ENCODE peak calls at places on chromosomes 16 and 17, in five cellular contexts. W, R, T, J and N are unnamed samples.

GRCh38 chr17:68294617-68295016 is 3.3 kb downstream of the ARSG start:
- DNase-seq in W (no peak), R (no peak), T (no peak), J (no peak), N (no peak)

GRCh38 chr17:20952183-20952582 is 90.6 kb downstream of the USP22 start:
- DNase-seq in W (no peak), R (no peak), T (no peak), J (no peak), N (no peak)

GRCh38 chr17:48718162-48718780 is 4.0 kb downstream of the PRAC1 start:
- DNase-seq in W (no peak), R (no peak), T (peak), J (peak), N (no peak)

GRCh38 chr17:33674685-33675084 is 381.6 kb upstream of the ASIC2 start:
- DNase-seq in W (peak), R (peak), T (peak), J (peak), N (peak)

GRCh38 chr17:51258756-51259573 is 884 bp downstream of the MBTD1 start:
- DNase-seq in W (peak), R (peak), T (peak), J (no peak), N (no peak)

GRCh38 chr16:4680673-4681470 is 12.5 kb upstream of the NUDT16L1 start:
- DNase-seq in W (no peak), R (no peak), T (no peak), J (no peak), N (no peak)

GRCh38 chr17:49523706-49524472 is 28.8 kb downstream of the NGFR start:
- DNase-seq in W (peak), R (no peak), T (no peak), J (peak), N (no peak)

GRCh38 chr16:34050787-34051320 is 591.4 kb downstream of the TP53TG3F start:
- DNase-seq in W (no peak), R (no peak), T (no peak), J (no peak), N (no peak)

GRCh38 chr17:34222732-34223486 is 32.2 kb upstream of the CCL2 start:
- DNase-seq in W (no peak), R (no peak), T (no peak), J (no peak), N (no peak)

GRCh38 chr17:72900542-72900941 is 191.9 kb downstream of the SLC39A11 start:
- DNase-seq in W (no peak), R (no peak), T (no peak), J (no peak), N (no peak)

GRCh38 chr16:58815188-58815888 is 81.2 kb upstream of the GOT2 start:
- DNase-seq in W (no peak), R (no peak), T (no peak), J (no peak), N (no peak)

DNA sequence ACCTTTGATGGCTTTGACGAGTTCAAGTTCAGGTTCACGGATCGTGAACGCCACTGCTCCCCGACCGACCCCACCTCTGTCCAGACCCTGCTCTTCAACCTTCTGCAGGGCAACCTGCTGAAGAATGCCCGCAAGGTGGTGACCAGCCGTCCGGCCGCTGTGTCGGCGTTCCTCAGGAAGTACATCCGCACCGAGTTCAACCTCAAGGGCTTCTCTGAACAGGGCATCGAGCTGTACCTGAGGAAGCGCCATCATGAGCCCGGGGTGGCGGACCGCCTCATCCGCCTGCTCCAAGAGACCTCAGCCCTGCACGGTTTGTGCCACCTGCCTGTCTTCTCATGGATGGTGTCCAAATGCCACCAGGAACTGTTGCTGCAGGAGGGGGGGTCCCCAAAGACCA is 17.6 kb downstream of the NOD2 start:
- DNase-seq in W (no peak), R (no peak), T (no peak), J (no peak), N (no peak)
- H2BK12ac ChIP-seq in W (no peak), R (no peak), T (no peak), J (no peak), N (no peak)

GRCh38 chr16:26993988-26994387 is 72.7 kb upstream of the C16orf82 start:
- DNase-seq in W (no peak), R (no peak), T (peak), J (no peak), N (no peak)
- H4K91ac ChIP-seq in W (no peak), R (no peak), T (no peak), J (no peak), N (no peak)

GRCh38 chr17:56434610-56435009 is 158.9 kb upstream of the NOG start:
- DNase-seq in W (no peak), R (peak), T (no peak), J (no peak), N (no peak)
- H2BK12ac ChIP-seq in W (no peak), R (no peak), T (no peak), J (no peak), N (no peak)

DNA sequence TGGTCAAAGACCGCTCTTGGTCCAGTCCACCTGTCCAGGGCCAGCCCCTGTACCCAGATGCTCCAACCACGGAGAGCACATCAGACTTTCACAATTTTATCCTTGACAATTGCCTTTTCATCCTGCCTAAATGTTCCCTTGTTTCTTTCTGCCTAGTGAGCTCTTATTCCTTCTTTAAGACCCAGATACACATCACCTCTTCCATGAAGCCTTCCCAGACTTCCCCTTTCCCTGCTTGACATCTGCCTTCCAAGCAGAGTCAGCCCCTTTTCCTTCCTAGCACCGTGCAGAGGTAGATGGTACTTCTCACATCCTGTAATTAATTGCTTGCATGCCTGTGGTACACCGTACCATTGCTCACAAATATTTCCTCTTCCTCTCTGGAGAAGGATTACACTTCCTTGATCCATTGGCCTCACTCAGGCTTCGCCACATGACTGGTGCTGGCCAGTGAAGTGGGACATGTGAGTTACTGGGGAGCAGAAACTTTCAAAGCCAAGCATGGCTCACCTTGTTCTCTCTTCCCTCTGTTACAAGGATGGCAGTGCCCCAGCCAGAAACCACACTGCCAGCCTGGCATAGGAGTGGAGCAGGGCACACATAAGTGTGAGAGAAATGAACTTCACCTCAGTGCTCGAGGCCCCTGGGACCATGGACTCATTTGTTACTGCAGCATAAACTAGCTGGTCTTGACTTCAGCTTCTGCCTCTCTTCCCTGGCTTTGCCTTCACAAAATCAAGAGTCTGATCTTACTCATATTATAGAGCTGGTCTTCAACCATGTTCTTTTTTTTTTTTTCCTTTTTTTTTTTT is 44.0 kb downstream of the SOST start:
- DNase-seq in W (no peak), R (no peak), T (peak), J (no peak), N (no peak)
- H4K91ac ChIP-seq in W (no peak), R (no peak), T (no peak), J (no peak), N (no peak)

DNA sequence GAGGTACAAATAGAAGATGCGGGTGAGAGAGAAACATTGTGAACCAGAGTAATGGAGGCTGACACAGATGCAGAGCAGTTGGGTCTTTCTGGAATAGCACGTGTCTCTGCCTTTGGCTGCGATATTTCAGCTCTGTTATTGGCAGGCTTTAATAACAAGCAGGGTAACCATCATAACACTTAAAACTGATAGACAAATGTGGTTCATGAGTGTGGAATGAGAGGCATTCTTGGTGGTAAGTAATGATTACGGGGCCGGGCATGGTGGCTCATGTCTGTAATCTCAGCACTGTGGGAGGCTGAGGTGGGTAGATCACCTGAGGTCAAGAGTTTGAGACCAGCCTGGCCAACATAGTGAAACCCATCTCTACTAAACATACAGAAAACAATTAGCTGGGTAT is 110.3 kb downstream of the SNX29 start:
- DNase-seq in W (no peak), R (peak), T (no peak), J (no peak), N (no peak)
- H2BK12ac ChIP-seq in W (no peak), R (no peak), T (no peak), J (no peak), N (no peak)

DNA sequence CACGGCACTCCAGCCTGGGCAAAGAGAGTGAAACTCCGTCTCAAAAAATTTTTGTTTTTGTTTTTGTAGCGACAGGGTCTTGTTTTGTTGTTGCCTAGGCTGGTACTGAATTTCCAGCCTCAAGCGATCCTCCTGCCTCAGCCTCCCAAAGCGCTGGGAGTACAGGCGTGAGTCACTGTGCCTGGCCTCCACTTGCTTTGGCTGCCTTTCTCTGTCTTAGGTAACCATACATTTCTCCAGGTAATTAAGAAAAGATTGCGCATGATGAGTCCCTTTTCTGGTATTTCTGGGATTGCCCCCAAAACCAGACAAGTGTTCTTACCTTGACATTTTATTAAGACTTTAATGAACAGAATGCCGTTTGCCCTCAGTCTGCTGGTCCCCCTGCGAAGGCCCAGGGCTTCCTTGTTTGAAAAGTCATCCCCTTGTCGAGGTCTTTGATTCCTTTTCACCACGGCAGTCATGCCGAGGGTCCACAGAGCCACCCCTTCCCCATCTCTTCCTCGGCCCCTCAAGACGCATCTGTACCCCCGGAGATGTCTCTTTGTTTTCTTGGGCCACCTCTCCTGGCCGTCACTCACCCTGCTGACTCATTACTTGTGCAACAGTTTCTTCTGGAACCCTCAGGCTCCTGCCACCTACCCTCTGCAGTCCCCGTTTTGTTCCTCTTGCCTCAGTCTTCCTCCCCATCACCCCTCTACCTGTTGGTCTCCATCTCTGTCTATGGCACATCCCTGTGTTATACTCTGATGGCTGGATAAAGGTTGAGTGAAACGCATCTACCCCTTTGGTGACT is 151.0 kb downstream of the SEC14L1 start:
- DNase-seq in W (no peak), R (peak), T (no peak), J (no peak), N (no peak)
- H4K91ac ChIP-seq in W (no peak), R (no peak), T (no peak), J (no peak), N (no peak)

DNA sequence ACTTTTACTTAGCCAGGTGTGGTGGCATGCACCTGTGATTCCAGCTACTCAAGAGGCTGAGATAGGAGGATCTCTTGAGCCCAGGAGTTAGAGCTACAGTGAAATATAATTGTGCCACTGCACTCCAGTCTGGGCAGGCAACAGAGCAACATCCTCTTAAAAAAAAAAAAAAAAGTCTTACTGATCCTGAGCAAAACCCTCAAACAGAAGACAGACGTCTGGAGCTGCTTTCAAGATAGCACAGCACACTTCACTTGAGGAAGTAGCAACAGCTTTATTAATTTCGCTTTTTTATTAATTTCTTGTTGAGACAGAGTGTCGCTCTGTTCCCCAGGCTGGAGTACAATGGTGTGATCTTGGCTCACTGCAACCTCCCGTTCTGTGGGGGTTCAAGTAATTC is 10.2 kb upstream of the GGA2 start:
- DNase-seq in W (no peak), R (no peak), T (no peak), J (no peak), N (no peak)
- H2BK12ac ChIP-seq in W (no peak), R (no peak), T (no peak), J (no peak), N (no peak)

GRCh38 chr16:87953308-87954208 is 2.3 kb downstream of the BANP start:
- DNase-seq in W (no peak), R (peak), T (no peak), J (no peak), N (no peak)

GRCh38 chr16:87950765-87951549 is at the start of gene BANP:
- DNase-seq in W (peak), R (peak), T (peak), J (peak), N (peak)

GRCh38 chr16:87954361-87954760 is 3.1 kb downstream of the BANP start:
- DNase-seq in W (no peak), R (peak), T (no peak), J (no peak), N (no peak)

GRCh38 chr16:87951550-87952538 is 610 bp downstream of the BANP start:
- DNase-seq in W (no peak), R (peak), T (peak), J (no peak), N (peak)

DNA sequence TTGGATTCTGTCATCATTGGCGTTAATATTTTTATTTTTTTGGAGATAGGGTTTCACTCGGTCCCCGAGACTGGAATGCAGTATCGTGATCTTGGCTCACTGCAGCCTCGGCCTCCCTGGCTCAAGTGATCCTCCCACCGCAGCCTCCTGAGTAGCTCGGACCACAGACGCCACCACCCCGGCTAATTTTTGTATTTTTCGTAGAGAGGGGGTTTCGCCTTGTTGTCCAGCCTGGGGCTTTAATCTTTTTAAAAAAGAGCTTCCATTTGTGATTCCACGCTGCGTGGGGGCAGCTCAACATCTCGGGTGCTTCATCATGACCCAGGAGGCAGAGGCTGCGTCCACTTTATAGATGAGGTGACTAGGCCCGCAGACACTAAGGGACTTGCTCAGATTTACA is 1.5 kb downstream of the BANP start:
- DNase-seq in W (no peak), R (no peak), T (no peak), J (no peak), N (no peak)
- H4K91ac ChIP-seq in W (no peak), R (no peak), T (no peak), J (no peak), N (no peak)